ENCODE peak calls at places on chromosome 4, in seven cellular contexts. P, B, S, C, K, R and V are unnamed samples.

GRCh38 chr4:1495416-1496115 is 89.3 kb upstream of the NKX1-1 start:
- DNase-seq in B (no peak), C (no peak), R (no peak), P (no peak), S (no peak), K (peak; percentile 57), V (no peak)

GRCh38 chr4:78661923-78662521 is 110.5 kb downstream of the ANXA3 start:
- DNase-seq in S (no peak), K (no peak), P (peak; percentile 18), R (no peak), C (no peak), B (no peak), V (no peak)

GRCh38 chr4:107951551-107951950 is 20.2 kb downstream of the CYP2U1 start:
- DNase-seq in C (no peak), K (no peak), R (no peak), P (no peak), S (no peak), B (no peak), V (no peak)

GRCh38 chr4:69830529-69831269 is 29.2 kb downstream of the SULT1E1 start:
- DNase-seq in S (no peak), K (no peak), R (no peak), B (no peak), C (no peak), P (peak; percentile 17), V (peak; percentile 71)

GRCh38 chr4:151472711-151473110 is 63.7 kb downstream of the FHIP1A start:
- DNase-seq in B (no peak), K (no peak), R (no peak), C (no peak), P (no peak), S (no peak), V (no peak)

GRCh38 chr4:122777846-122778501 is 45.5 kb downstream of the BBS12 start:
- DNase-seq in S (no peak), K (no peak), C (no peak), B (no peak), R (no peak), P (no peak), V (no peak)

GRCh38 chr4:94559351-94559806 is 107.6 kb downstream of the PDLIM5 start:
- DNase-seq in K (no peak), P (no peak), R (no peak), S (no peak), C (no peak), B (no peak), V (no peak)

GRCh38 chr4:185086053-185086452 is 57.0 kb upstream of the SLC25A4 start:
- DNase-seq in R (no peak), P (peak; percentile 55), B (no peak), S (no peak), K (no peak), C (no peak), V (no peak)

GRCh38 chr4:138055890-138056289 is 186.3 kb downstream of the SLC7A11 start:
- DNase-seq in C (no peak), R (no peak), P (no peak), B (no peak), S (no peak), K (no peak), V (no peak)

DNA sequence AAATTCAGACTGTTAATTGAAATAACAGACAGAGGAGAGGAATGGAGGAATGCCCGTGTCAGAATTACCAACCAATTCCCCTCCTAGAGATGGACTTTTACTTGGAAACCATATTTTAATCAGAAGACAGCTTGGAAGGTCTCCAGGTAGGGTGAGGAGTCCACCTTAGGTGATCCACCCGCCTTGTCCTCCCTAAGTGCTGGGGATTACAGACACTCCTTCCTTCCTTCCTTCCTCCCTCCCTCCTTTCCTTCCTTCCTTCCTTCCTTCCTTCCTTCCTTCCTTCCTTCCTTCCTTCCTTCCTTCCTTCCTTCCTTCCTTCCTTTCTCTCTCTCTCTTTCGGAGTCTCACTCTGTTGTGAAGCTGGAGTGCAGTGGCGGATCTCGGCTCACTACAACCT is 328.0 kb downstream of the RAPGEF2 start:
- DNase-seq in B (no peak), S (no peak), P (no peak), R (no peak), K (no peak), C (no peak), V (no peak)
- TF ChIP-seq POLR2AphosphoS5 in B (no peak), S (no peak), P (no peak), R (no peak), K (no peak), C (no peak), V (no peak)

DNA sequence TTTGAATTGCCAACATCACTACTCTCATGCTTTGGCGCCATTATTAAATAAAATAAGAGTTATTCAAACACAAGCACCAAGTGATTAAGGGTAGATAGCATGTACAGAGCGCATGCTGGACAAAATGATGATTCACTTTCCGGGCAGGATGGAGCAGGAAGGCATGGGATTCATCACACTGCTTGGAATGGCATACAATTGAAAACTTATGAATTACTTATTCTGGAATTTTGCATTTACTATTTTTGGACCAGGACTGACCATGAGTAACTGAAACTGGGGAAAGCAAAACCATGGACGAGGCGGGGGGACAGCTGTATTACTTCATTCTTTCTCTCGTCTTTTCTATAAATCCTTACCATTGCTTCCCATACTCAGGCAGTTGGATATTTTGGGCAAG is 28.5 kb upstream of the FGF5 start:
- DNase-seq in P (no peak), S (no peak), C (no peak), R (no peak), K (no peak), B (no peak), V (no peak)
- TF ChIP-seq POLR2AphosphoS5 in P (no peak), S (no peak), C (no peak), R (no peak), K (no peak), B (no peak), V (no peak)

GRCh38 chr4:156729416-156729815 is 242.2 kb downstream of the PDGFC start:
- DNase-seq in B (no peak), R (no peak), S (no peak), K (no peak), C (no peak), P (no peak), V (no peak)
- TF ChIP-seq POLR2AphosphoS5 in B (no peak), R (no peak), S (no peak), K (no peak), C (no peak), P (no peak), V (no peak)

DNA sequence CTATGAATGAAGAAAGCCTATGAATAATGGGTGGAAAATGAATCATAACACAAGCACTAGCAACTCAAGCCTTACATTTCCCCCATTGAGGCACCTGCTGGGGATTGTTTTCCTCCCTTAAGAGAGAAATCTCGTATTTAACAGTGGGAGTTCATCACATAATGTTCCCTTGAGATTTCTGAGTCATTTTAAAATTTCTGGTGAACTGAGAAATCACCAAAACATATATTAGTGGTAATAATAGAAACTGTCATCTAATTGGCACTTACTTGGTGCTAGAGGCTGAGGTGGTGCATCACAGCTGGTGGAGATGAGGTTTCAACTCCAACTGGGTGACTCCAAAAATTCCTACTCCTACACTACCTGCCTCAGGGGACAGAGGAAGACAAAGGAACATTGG is 561.3 kb upstream of the LCORL start:
- DNase-seq in C (no peak), S (no peak), P (no peak), R (no peak), K (no peak), B (no peak), V (no peak)
- TF ChIP-seq POLR2AphosphoS5 in C (no peak), S (no peak), P (no peak), R (no peak), K (no peak), B (no peak), V (no peak)

DNA sequence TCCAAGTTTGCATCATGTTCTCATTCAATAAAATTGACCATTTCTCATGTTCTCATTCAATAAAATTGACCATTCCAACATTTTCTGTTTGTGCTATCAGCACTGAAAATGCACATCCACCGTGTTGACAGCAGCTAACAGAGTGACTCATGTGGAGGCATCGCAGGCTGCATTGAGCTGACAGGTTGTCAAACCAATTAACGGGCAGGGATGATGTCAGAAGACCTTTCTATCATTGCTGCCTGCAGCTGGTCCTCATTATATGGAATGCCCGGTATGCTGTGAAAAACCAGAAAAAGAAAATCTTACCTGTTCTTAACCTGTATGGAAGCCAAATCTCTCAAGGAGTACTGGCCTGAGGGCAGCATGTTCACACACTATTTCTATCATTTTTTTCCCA is 202.0 kb downstream of the SMIM20 start:
- DNase-seq in B (no peak), K (no peak), S (no peak), C (no peak), P (no peak), R (no peak), V (no peak)
- TF ChIP-seq POLR2AphosphoS5 in B (no peak), K (no peak), S (no peak), C (no peak), P (no peak), R (no peak), V (no peak)